ENCODE peak calls at places on chromosomes 12 and 14, in ten cellular contexts. F is CD4-positive, alpha-beta memory T cell; S is central memory CD4-positive, alpha-beta T cell; G is tibial artery; B is stimulated activated CD4-positive, alpha-beta T cell treated with anti-CD3 and anti-CD28 coated beads, Interleukin-12 subunit alpha, Interleukin-12 subunit beta, amount 100 ng/mL, for 48 hours; A is central memory CD8-positive, alpha-beta T cell; M is AG20443; J is EL; I is GM04503; Q is Calu3. U is an unnamed sample.

GRCh38 chr14:92037989-92038388 is 1.9 kb downstream of the TRIP11 start:
- DNase-seq in B (no peak), I (no peak), S (no peak), F (no peak), A (no peak), M (peak), J (no peak), G (no peak), Q (no peak), U (no peak)

GRCh38 chr14:88316521-88316920 is 6.5 kb downstream of the KCNK10 start:
- DNase-seq in Q (no peak), B (no peak), A (no peak), S (no peak), G (no peak), F (no peak), M (no peak), I (no peak), J (no peak), U (no peak)

GRCh38 chr14:66628646-66629045 is 120.7 kb downstream of the GPHN start:
- DNase-seq in A (no peak), Q (no peak), S (no peak), M (no peak), F (no peak), J (no peak), G (no peak), B (no peak), I (no peak), U (no peak)

GRCh38 chr14:32259368-32260013 is 56.4 kb upstream of the RNU6-8 start:
- DNase-seq in F (no peak), S (no peak), M (peak), A (no peak), G (no peak), B (no peak), I (no peak), J (peak), Q (peak), U (no peak)

GRCh38 chr12:128783129-128783574 is 40.6 kb downstream of the SLC15A4 start:
- DNase-seq in Q (no peak), I (no peak), B (no peak), A (peak), F (peak), S (no peak), G (no peak), M (peak), J (peak), U (no peak)

GRCh38 chr14:54713364-54713763 is 146.4 kb downstream of the SAMD4A start:
- DNase-seq in M (peak), B (no peak), Q (no peak), F (no peak), S (no peak), I (no peak), G (no peak), J (peak), A (no peak), U (no peak)

GRCh38 chr12:105226219-105226618 is 9.8 kb downstream of the APPL2 start:
- DNase-seq in F (no peak), G (peak), J (peak), Q (no peak), M (peak), A (no peak), S (no peak), I (peak), B (no peak), U (no peak)

GRCh38 chr14:57293851-57294837 is 25.4 kb downstream of the AP5M1 start:
- DNase-seq in J (peak), B (no peak), F (peak), Q (no peak), M (peak), S (no peak), G (no peak), A (no peak), I (no peak), U (no peak)

GRCh38 chr14:31578266-31578665 is 17.1 kb downstream of the NUBPL start:
- DNase-seq in I (no peak), Q (no peak), F (no peak), G (no peak), B (no peak), S (no peak), A (no peak), M (peak), J (no peak), U (no peak)

GRCh38 chr12:6328945-6329692 is 12.8 kb downstream of the TNFRSF1A start:
- DNase-seq in F (no peak), I (no peak), S (no peak), M (no peak), G (no peak), B (no peak), A (no peak), Q (no peak), J (no peak), U (no peak)

GRCh38 chr12:1922075-1922709 is 3.7 kb upstream of the CACNA2D4 start:
- DNase-seq in S (no peak), J (no peak), G (peak), I (no peak), F (no peak), Q (no peak), M (peak), A (peak), B (no peak), U (no peak)

GRCh38 chr14:53807580-53807979 is 149.0 kb downstream of the BMP4 start:
- DNase-seq in B (no peak), A (no peak), M (no peak), S (no peak), I (no peak), G (peak), F (no peak), Q (no peak), J (no peak), U (no peak)

GRCh38 chr12:104805186-104805585 is 152.9 kb downstream of the SLC41A2 start:
- DNase-seq in G (no peak), F (no peak), M (peak), J (peak), A (no peak), Q (no peak), I (peak), S (no peak), B (no peak), U (no peak)

GRCh38 chr14:76829650-76830421 is 3.6 kb downstream of the LRRC74A start:
- DNase-seq in G (no peak), I (no peak), F (no peak), B (no peak), J (no peak), S (no peak), Q (peak), M (no peak), A (no peak), U (no peak)

GRCh38 chr12:66144796-66145754 is 14.5 kb upstream of the LLPH start:
- DNase-seq in A (no peak), I (no peak), G (no peak), M (peak), B (no peak), J (peak), F (no peak), S (no peak), Q (peak), U (no peak)

GRCh38 chr12:79547044-79547734 is 143.6 kb downstream of the PAWR start:
- DNase-seq in M (peak), Q (peak), A (no peak), J (peak), I (peak), B (no peak), F (no peak), S (no peak), G (no peak), U (no peak)

GRCh38 chr14:102485693-102486512 is 23.7 kb downstream of the ANKRD9 start:
- DNase-seq in F (no peak), S (no peak), I (no peak), A (no peak), G (no peak), Q (no peak), M (no peak), B (no peak), J (no peak), U (no peak)

U was measured in stimulated activated CD8-positive, alpha-beta memory T cell treated with anti-CD3 and anti-CD28 coated beads, Interleukin-2, amount 100 ng/mL, for 1 hour.